ENCODE peak calls at places on chromosomes 11 and 22, in seven cellular contexts. One of them, this sample, is unnamed. For H3K27me3, the result is how much of the 10 kb centered on the place peaks cover.

GRCh38 chr11:71311928-71312510 is 59.6 kb upstream of the SHANK2 start:
- DNase-seq in sigmoid colon: peak
- DNase-seq in esophagus muscularis mucosa: peak
- DNase-seq in body of pancreas: no peak
- DNase-seq in uterus: no peak
- DNase-seq in tibial nerve: no peak
- DNase-seq in HepG2: no peak
- DNase-seq in this sample: peak

GRCh38 chr11:45178890-45179663 is 32.6 kb downstream of the PRDM11 start:
- DNase-seq in HepG2: no peak
- DNase-seq in body of pancreas: no peak
- DNase-seq in uterus: no peak
- DNase-seq in sigmoid colon: no peak
- DNase-seq in esophagus muscularis mucosa: no peak
- DNase-seq in tibial nerve: no peak
- DNase-seq in this sample: no peak

GRCh38 chr11:57394203-57394602 is 3.8 kb upstream of the PRG2 start:
- DNase-seq in body of pancreas: no peak
- DNase-seq in HepG2: no peak
- DNase-seq in uterus: no peak
- DNase-seq in sigmoid colon: no peak
- DNase-seq in esophagus muscularis mucosa: no peak
- DNase-seq in tibial nerve: no peak
- DNase-seq in this sample: no peak

GRCh38 chr22:19599626-19600243 is 75.5 kb upstream of the CLDN5 start:
- DNase-seq in esophagus muscularis mucosa: no peak
- DNase-seq in tibial nerve: no peak
- DNase-seq in sigmoid colon: peak
- DNase-seq in body of pancreas: no peak
- DNase-seq in HepG2: no peak
- DNase-seq in uterus: no peak
- DNase-seq in this sample: no peak

GRCh38 chr11:86553322-86553721 is 119.1 kb downstream of the ME3 start:
- DNase-seq in HepG2: no peak
- DNase-seq in uterus: no peak
- DNase-seq in esophagus muscularis mucosa: no peak
- DNase-seq in sigmoid colon: no peak
- DNase-seq in body of pancreas: no peak
- DNase-seq in tibial nerve: no peak
- DNase-seq in this sample: peak

GRCh38 chr11:126348806-126349582 is 6.5 kb upstream of the ST3GAL4 start:
- DNase-seq in tibial nerve: no peak
- DNase-seq in body of pancreas: no peak
- DNase-seq in esophagus muscularis mucosa: no peak
- DNase-seq in uterus: no peak
- DNase-seq in HepG2: no peak
- DNase-seq in sigmoid colon: no peak
- DNase-seq in this sample: no peak

GRCh38 chr11:25734592-25735211 is 597.2 kb upstream of the ANO3 start:
- DNase-seq in uterus: no peak
- DNase-seq in HepG2: peak
- DNase-seq in sigmoid colon: no peak
- DNase-seq in body of pancreas: no peak
- DNase-seq in esophagus muscularis mucosa: no peak
- DNase-seq in tibial nerve: no peak
- DNase-seq in this sample: no peak

GRCh38 chr11:3037041-3037944 is 19.9 kb downstream of the CARS1 start:
- DNase-seq in uterus: peak
- DNase-seq in esophagus muscularis mucosa: peak
- DNase-seq in HepG2: peak
- DNase-seq in sigmoid colon: peak
- DNase-seq in tibial nerve: peak
- DNase-seq in body of pancreas: peak
- DNase-seq in this sample: peak

GRCh38 chr11:122109932-122110331 is 6.1 kb downstream of the BLID start:
- DNase-seq in sigmoid colon: no peak
- DNase-seq in body of pancreas: no peak
- DNase-seq in uterus: no peak
- DNase-seq in tibial nerve: no peak
- DNase-seq in HepG2: no peak
- DNase-seq in esophagus muscularis mucosa: no peak
- DNase-seq in this sample: no peak

GRCh38 chr22:17648564-17648963 is 10.0 kb downstream of the BCL2L13 start:
- DNase-seq in esophagus muscularis mucosa: no peak
- DNase-seq in sigmoid colon: no peak
- DNase-seq in body of pancreas: no peak
- DNase-seq in tibial nerve: no peak
- DNase-seq in uterus: no peak
- DNase-seq in HepG2: no peak
- DNase-seq in this sample: no peak

GRCh38 chr22:20090730-20091240 is 10.7 kb downstream of the DGCR8 start:
- DNase-seq in esophagus muscularis mucosa: no peak
- DNase-seq in uterus: no peak
- DNase-seq in HepG2: no peak
- DNase-seq in body of pancreas: no peak
- DNase-seq in sigmoid colon: no peak
- DNase-seq in tibial nerve: no peak
- DNase-seq in this sample: no peak

GRCh38 chr11:40289370-40289769 is 1170.1 kb downstream of the LRRC4C start:
- DNase-seq in body of pancreas: no peak
- DNase-seq in sigmoid colon: no peak
- DNase-seq in esophagus muscularis mucosa: no peak
- DNase-seq in uterus: no peak
- DNase-seq in tibial nerve: no peak
- DNase-seq in HepG2: no peak
- DNase-seq in this sample: no peak

GRCh38 chr22:26912985-26913384 is 255.6 kb downstream of the MIAT start:
- DNase-seq in body of pancreas: no peak
- DNase-seq in esophagus muscularis mucosa: no peak
- DNase-seq in uterus: no peak
- DNase-seq in sigmoid colon: no peak
- DNase-seq in tibial nerve: no peak
- DNase-seq in HepG2: no peak
- DNase-seq in this sample: no peak

GRCh38 chr11:15714641-15715399 is 600.1 kb downstream of the INSC start:
- DNase-seq in tibial nerve: no peak
- DNase-seq in esophagus muscularis mucosa: no peak
- DNase-seq in sigmoid colon: no peak
- DNase-seq in uterus: no peak
- DNase-seq in HepG2: no peak
- DNase-seq in body of pancreas: no peak
- DNase-seq in this sample: no peak

GRCh38 chr11:3183523-3183922 is 18.4 kb upstream of the OSBPL5 start:
- DNase-seq in HepG2: no peak
- DNase-seq in esophagus muscularis mucosa: no peak
- DNase-seq in tibial nerve: no peak
- DNase-seq in uterus: no peak
- DNase-seq in sigmoid colon: no peak
- DNase-seq in body of pancreas: no peak
- DNase-seq in this sample: no peak

GRCh38 chr11:27304514-27304913 is 58.5 kb downstream of the CCDC34 start:
- DNase-seq in tibial nerve: no peak
- DNase-seq in HepG2: no peak
- DNase-seq in body of pancreas: no peak
- DNase-seq in sigmoid colon: no peak
- DNase-seq in esophagus muscularis mucosa: no peak
- DNase-seq in uterus: no peak
- DNase-seq in this sample: no peak

GRCh38 chr11:94153320-94153719 is 24.7 kb downstream of the PANX1 start:
- DNase-seq in body of pancreas: peak
- DNase-seq in sigmoid colon: no peak
- DNase-seq in HepG2: peak
- DNase-seq in uterus: no peak
- DNase-seq in tibial nerve: no peak
- DNase-seq in esophagus muscularis mucosa: no peak
- DNase-seq in this sample: no peak

GRCh38 chr11:18726040-18726439 is at the start of gene IGSF22:
- DNase-seq in uterus: no peak
- DNase-seq in tibial nerve: no peak
- DNase-seq in HepG2: no peak
- DNase-seq in sigmoid colon: no peak
- DNase-seq in esophagus muscularis mucosa: no peak
- DNase-seq in body of pancreas: no peak
- DNase-seq in this sample: no peak

GRCh38 chr22:43530864-43531201 is 119.0 kb downstream of the MPPED1 start:
- DNase-seq in sigmoid colon: no peak
- DNase-seq in esophagus muscularis mucosa: no peak
- DNase-seq in uterus: no peak
- DNase-seq in body of pancreas: no peak
- DNase-seq in HepG2: no peak
- DNase-seq in tibial nerve: no peak
- DNase-seq in this sample: peak

GRCh38 chr11:45252877-45253276 is 33.3 kb downstream of the SYT13 start:
- DNase-seq in HepG2: no peak
- DNase-seq in body of pancreas: no peak
- DNase-seq in esophagus muscularis mucosa: no peak
- DNase-seq in uterus: no peak
- DNase-seq in sigmoid colon: no peak
- DNase-seq in tibial nerve: no peak
- DNase-seq in this sample: no peak

GRCh38 chr22:39496131-39496838 is 5.8 kb upstream of the MIEF1 start:
- DNase-seq in sigmoid colon: peak
- DNase-seq in tibial nerve: peak
- DNase-seq in body of pancreas: peak
- DNase-seq in HepG2: peak
- DNase-seq in uterus: peak
- DNase-seq in esophagus muscularis mucosa: no peak
- DNase-seq in this sample: peak

DNA sequence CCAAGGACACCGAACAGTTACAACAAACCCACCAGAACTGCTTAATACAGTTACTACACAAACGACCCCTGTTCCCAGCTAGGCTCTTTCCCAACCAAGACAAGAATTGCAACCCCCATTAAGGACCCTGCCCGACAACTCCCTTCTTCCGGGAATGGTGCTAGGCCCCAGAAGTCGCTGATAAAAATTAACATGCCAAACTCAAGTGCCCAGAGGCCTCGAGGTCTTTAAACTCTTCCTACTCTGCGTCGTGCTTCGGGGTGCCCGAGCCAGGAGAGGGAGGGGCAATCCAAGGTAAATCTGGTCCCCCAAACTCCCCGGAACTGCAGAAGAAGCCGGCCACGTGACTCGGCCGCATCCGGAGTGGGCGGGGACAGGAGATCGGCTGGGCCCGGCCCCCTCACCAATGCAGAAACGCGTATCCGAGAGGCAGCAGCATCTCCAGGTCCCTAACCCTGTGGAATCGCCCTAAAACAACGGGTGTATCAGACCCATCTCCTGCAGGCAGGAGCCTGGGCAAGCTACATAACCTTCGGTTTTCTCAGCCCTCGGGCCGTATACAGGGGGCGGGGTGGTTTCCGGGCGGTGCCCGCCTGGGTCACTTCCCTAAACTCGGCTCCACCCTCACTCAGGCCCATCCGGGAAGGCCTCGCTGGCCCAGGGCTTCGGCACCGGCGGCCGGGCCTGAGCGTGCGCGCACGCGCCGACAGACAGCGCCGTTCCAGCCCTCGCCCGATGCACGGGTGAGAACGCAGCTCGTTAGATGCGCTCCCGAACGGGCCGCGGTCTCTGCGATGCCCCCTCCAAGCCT is 1.1 kb downstream of the CFL1 start:
- DNase-seq in sigmoid colon: peak
- DNase-seq in tibial nerve: peak
- DNase-seq in body of pancreas: peak
- DNase-seq in esophagus muscularis mucosa: peak
- DNase-seq in uterus: peak
- DNase-seq in HepG2: peak
- DNase-seq in this sample: peak
- TF ChIP-seq POLR2A in sigmoid colon: peak
- TF ChIP-seq POLR2A in tibial nerve: no peak
- TF ChIP-seq POLR2A in body of pancreas: peak
- TF ChIP-seq POLR2A in esophagus muscularis mucosa: peak
- TF ChIP-seq POLR2A in uterus: peak
- TF ChIP-seq POLR2A in HepG2: peak
- TF ChIP-seq POLR2A in this sample: peak

GRCh38 chr22:22523494-22523893 is 3.4 kb upstream of the ZNF280A start:
- DNase-seq in body of pancreas: no peak
- DNase-seq in uterus: no peak
- DNase-seq in tibial nerve: no peak
- DNase-seq in HepG2: no peak
- DNase-seq in esophagus muscularis mucosa: no peak
- DNase-seq in sigmoid colon: no peak
- DNase-seq in this sample: no peak
- H3K27me3 ChIP-seq in body of pancreas: under half
- H3K27me3 ChIP-seq in uterus: under half
- H3K27me3 ChIP-seq in tibial nerve: under half
- H3K27me3 ChIP-seq in HepG2: under half
- H3K27me3 ChIP-seq in esophagus muscularis mucosa: under half
- H3K27me3 ChIP-seq in sigmoid colon: under half
- H3K27me3 ChIP-seq in this sample: under half

DNA sequence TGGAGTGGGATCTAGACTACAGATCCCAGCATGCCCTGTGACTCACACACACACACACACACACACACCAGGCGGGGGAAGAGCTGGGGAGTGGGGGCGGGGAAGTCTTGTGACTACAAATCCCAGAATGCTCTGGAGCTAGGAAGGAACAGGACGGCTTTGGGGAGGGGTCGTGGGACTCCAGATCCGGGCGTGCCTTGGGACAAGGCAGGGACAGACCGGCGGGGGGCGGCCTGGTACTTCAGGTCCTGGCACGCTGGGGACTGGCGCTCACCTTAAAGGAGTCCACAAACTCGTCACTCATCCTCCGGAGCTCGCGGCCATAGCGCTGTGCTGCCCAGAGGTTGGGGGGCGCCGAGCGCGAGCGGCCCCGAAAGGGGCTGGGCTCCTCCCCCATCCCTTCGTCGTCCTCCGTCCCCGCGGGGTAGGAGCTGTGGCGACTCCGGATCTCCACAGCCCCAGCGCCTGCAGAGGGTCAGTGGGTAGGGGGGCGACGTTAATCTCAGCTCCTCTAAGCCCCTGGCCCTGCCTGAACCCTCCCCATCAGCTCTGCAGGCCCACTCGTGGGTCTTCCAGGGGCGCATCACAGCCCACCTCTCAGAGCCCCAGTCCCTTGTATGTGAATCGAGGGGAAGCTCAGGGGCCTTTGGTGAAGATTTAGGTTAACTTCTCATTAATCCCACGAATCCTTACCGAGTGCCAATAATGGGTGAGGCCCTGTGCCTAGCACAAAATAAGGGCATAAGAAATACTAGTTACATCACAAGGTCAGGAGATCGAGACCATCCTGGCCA is 12.9 kb downstream of the BAD start:
- DNase-seq in esophagus muscularis mucosa: peak
- DNase-seq in uterus: peak
- DNase-seq in HepG2: peak
- DNase-seq in tibial nerve: peak
- DNase-seq in sigmoid colon: peak
- DNase-seq in body of pancreas: peak
- DNase-seq in this sample: peak
- TF ChIP-seq POLR2A in esophagus muscularis mucosa: peak
- TF ChIP-seq POLR2A in uterus: no peak
- TF ChIP-seq POLR2A in HepG2: peak
- TF ChIP-seq POLR2A in tibial nerve: no peak
- TF ChIP-seq POLR2A in sigmoid colon: no peak
- TF ChIP-seq POLR2A in body of pancreas: peak
- TF ChIP-seq POLR2A in this sample: no peak

DNA sequence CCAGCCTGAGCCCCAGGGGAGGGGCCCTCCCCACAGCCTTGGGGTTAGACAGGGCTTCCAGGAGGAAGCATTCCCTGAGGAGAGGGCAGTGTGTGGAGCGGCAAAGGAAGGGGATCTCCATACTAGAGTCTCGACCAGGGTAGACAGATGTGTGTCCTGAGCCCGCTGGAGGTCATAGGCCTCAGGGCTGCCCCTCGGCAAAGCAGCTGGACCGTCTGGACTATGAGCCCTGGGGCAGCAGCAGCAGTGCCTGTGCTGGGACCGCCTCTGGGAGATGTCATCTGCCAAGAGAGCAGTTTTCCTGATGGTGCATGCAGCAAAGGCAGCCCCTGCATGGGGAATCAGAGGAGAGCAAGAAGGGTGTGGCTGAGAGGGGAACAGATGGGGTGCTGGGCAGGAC is 20.8 kb upstream of the TCF20 start:
- DNase-seq in body of pancreas: no peak
- DNase-seq in tibial nerve: no peak
- DNase-seq in esophagus muscularis mucosa: no peak
- DNase-seq in HepG2: no peak
- DNase-seq in uterus: no peak
- DNase-seq in sigmoid colon: no peak
- DNase-seq in this sample: no peak
- H3K27me3 ChIP-seq in body of pancreas: under half
- H3K27me3 ChIP-seq in tibial nerve: under half
- H3K27me3 ChIP-seq in esophagus muscularis mucosa: under half
- H3K27me3 ChIP-seq in HepG2: under half
- H3K27me3 ChIP-seq in uterus: under half
- H3K27me3 ChIP-seq in sigmoid colon: under half
- H3K27me3 ChIP-seq in this sample: under half

This sample was measured in breast epithelium.